ENCODE peak calls at places on chromosome 15, in four cellular contexts. One of them, this sample, is unnamed.

GRCh38 chr15:88604972-88605506 is 16.1 kb upstream of the AEN start:
- DNase-seq in colonic mucosa: no peak
- DNase-seq in tibial nerve: no peak
- DNase-seq in kidney: no peak
- DNase-seq in this sample: no peak

GRCh38 chr15:90465140-90465929 is 64.4 kb upstream of the CRTC3 start:
- DNase-seq in colonic mucosa: no peak
- DNase-seq in tibial nerve: no peak
- DNase-seq in kidney: no peak
- DNase-seq in this sample: no peak

GRCh38 chr15:62888628-62889027 is 153.9 kb upstream of the TPM1 start:
- DNase-seq in colonic mucosa: no peak
- DNase-seq in tibial nerve: no peak
- DNase-seq in kidney: no peak
- DNase-seq in this sample: no peak

GRCh38 chr15:60713096-60714084 is 234.4 kb upstream of the ICE2 start:
- DNase-seq in colonic mucosa: no peak
- DNase-seq in tibial nerve: no peak
- DNase-seq in kidney: no peak
- DNase-seq in this sample: no peak

GRCh38 chr15:63065262-63066234 is 23.0 kb downstream of the TPM1 start:
- DNase-seq in colonic mucosa: no peak
- DNase-seq in tibial nerve: no peak
- DNase-seq in kidney: no peak
- DNase-seq in this sample: no peak

GRCh38 chr15:32825219-32825618 is 107.4 kb downstream of the GREM1 start:
- DNase-seq in colonic mucosa: no peak
- DNase-seq in tibial nerve: no peak
- DNase-seq in kidney: no peak
- DNase-seq in this sample: no peak

GRCh38 chr15:96117275-96117674 is 213.2 kb upstream of the NR2F2 start:
- DNase-seq in colonic mucosa: no peak
- DNase-seq in tibial nerve: no peak
- DNase-seq in kidney: no peak
- DNase-seq in this sample: no peak

GRCh38 chr15:75347222-75348033 is 589 bp downstream of the NEIL1 start:
- DNase-seq in colonic mucosa: peak; percentile 85
- DNase-seq in tibial nerve: no peak
- DNase-seq in kidney: peak; percentile 88
- DNase-seq in this sample: peak; percentile 51

GRCh38 chr15:66865622-66866611 is 163.9 kb downstream of the SMAD6 start:
- DNase-seq in colonic mucosa: peak; percentile 20
- DNase-seq in tibial nerve: no peak
- DNase-seq in kidney: no peak
- DNase-seq in this sample: no peak

GRCh38 chr15:59792359-59792758 is 103.2 kb upstream of the BNIP2 start:
- DNase-seq in colonic mucosa: no peak
- DNase-seq in tibial nerve: no peak
- DNase-seq in kidney: no peak
- DNase-seq in this sample: peak; percentile 62

GRCh38 chr15:62931650-62932049 is 110.9 kb upstream of the TPM1 start:
- DNase-seq in colonic mucosa: no peak
- DNase-seq in tibial nerve: no peak
- DNase-seq in kidney: no peak
- DNase-seq in this sample: no peak

GRCh38 chr15:88648357-88649214 is 9.8 kb downstream of the ISG20 start:
- DNase-seq in colonic mucosa: peak; percentile 70
- DNase-seq in tibial nerve: no peak
- DNase-seq in kidney: peak; percentile 72
- DNase-seq in this sample: no peak

GRCh38 chr15:50813865-50814264 is 48.4 kb upstream of the SPPL2A start:
- DNase-seq in colonic mucosa: no peak
- DNase-seq in tibial nerve: no peak
- DNase-seq in kidney: no peak
- DNase-seq in this sample: no peak

GRCh38 chr15:100627789-100628395 is 25.5 kb downstream of the ASB7 start:
- DNase-seq in colonic mucosa: peak; percentile 69
- DNase-seq in tibial nerve: peak; percentile 46
- DNase-seq in kidney: no peak
- DNase-seq in this sample: peak; percentile 51

GRCh38 chr15:63085289-63085688 is 36.4 kb upstream of the LACTB start:
- DNase-seq in colonic mucosa: no peak
- DNase-seq in tibial nerve: no peak
- DNase-seq in kidney: no peak
- DNase-seq in this sample: no peak

GRCh38 chr15:77107068-77107467 is 36.2 kb upstream of the TSPAN3 start:
- DNase-seq in colonic mucosa: no peak
- DNase-seq in tibial nerve: no peak
- DNase-seq in kidney: no peak
- DNase-seq in this sample: no peak

GRCh38 chr15:68819451-68820204 is 1.1 kb downstream of the ANP32A start:
- DNase-seq in colonic mucosa: peak; percentile 55
- DNase-seq in tibial nerve: no peak
- DNase-seq in kidney: peak; percentile 81
- DNase-seq in this sample: peak; percentile 51

GRCh38 chr15:34011476-34011875 is 27.5 kb downstream of the AVEN start:
- DNase-seq in colonic mucosa: no peak
- DNase-seq in tibial nerve: no peak
- DNase-seq in kidney: no peak
- DNase-seq in this sample: no peak

GRCh38 chr15:57224664-57225063 is 151.6 kb upstream of the CGNL1 start:
- DNase-seq in colonic mucosa: no peak
- DNase-seq in tibial nerve: no peak
- DNase-seq in kidney: no peak
- DNase-seq in this sample: no peak

GRCh38 chr15:98917417-98917816 is 90.2 kb downstream of the PGPEP1L start:
- DNase-seq in colonic mucosa: no peak
- DNase-seq in tibial nerve: no peak
- DNase-seq in kidney: no peak
- DNase-seq in this sample: no peak

GRCh38 chr15:38275951-38276350 is 23.3 kb downstream of the SPRED1 start:
- DNase-seq in colonic mucosa: no peak
- DNase-seq in tibial nerve: no peak
- DNase-seq in kidney: no peak
- DNase-seq in this sample: no peak

GRCh38 chr15:60400957-60401356 is 3.2 kb upstream of the ANXA2 start:
- DNase-seq in colonic mucosa: no peak
- DNase-seq in tibial nerve: no peak
- DNase-seq in kidney: no peak
- DNase-seq in this sample: no peak

GRCh38 chr15:96893159-96893906 is 562.8 kb downstream of the NR2F2 start:
- DNase-seq in colonic mucosa: no peak
- DNase-seq in tibial nerve: no peak
- DNase-seq in kidney: no peak
- DNase-seq in this sample: no peak

GRCh38 chr15:71048913-71049675 is 66.2 kb upstream of the THSD4 start:
- DNase-seq in colonic mucosa: no peak
- DNase-seq in tibial nerve: no peak
- DNase-seq in kidney: no peak
- DNase-seq in this sample: no peak

GRCh38 chr15:67823371-67824156 is 1.7 kb upstream of the SKOR1 start:
- DNase-seq in colonic mucosa: no peak
- DNase-seq in tibial nerve: no peak
- DNase-seq in kidney: peak; percentile 53
- DNase-seq in this sample: no peak

GRCh38 chr15:73371812-73372211 is 3.1 kb upstream of the HCN4 start:
- DNase-seq in colonic mucosa: no peak
- DNase-seq in tibial nerve: no peak
- DNase-seq in kidney: no peak
- DNase-seq in this sample: no peak

GRCh38 chr15:35533130-35534110 is 12.5 kb downstream of the DPH6 start:
- DNase-seq in colonic mucosa: no peak
- DNase-seq in tibial nerve: no peak
- DNase-seq in kidney: no peak
- DNase-seq in this sample: no peak

GRCh38 chr15:97014001-97014400 is 683.5 kb downstream of the NR2F2 start:
- DNase-seq in colonic mucosa: no peak
- DNase-seq in tibial nerve: no peak
- DNase-seq in kidney: no peak
- DNase-seq in this sample: no peak

GRCh38 chr15:79844221-79844620 is 52.6 kb downstream of the MTHFS start:
- DNase-seq in colonic mucosa: no peak
- DNase-seq in tibial nerve: no peak
- DNase-seq in kidney: no peak
- DNase-seq in this sample: no peak

GRCh38 chr15:80093854-80094418 is 34.5 kb downstream of the ZFAND6 start:
- DNase-seq in colonic mucosa: peak; percentile 30
- DNase-seq in tibial nerve: no peak
- DNase-seq in kidney: no peak
- DNase-seq in this sample: no peak

GRCh38 chr15:47405768-47406167 is 311.5 kb upstream of the SEMA6D start:
- DNase-seq in colonic mucosa: no peak
- DNase-seq in tibial nerve: no peak
- DNase-seq in kidney: no peak
- DNase-seq in this sample: no peak

GRCh38 chr15:82646250-82647044 is 716 bp downstream of the CPEB1 start:
- DNase-seq in colonic mucosa: no peak
- DNase-seq in tibial nerve: no peak
- DNase-seq in kidney: peak; percentile 74
- DNase-seq in this sample: no peak

GRCh38 chr15:82936966-82937647 is 15.4 kb downstream of the HOMER2 start:
- DNase-seq in colonic mucosa: no peak
- DNase-seq in tibial nerve: no peak
- DNase-seq in kidney: no peak
- DNase-seq in this sample: no peak

GRCh38 chr15:101078669-101079323 is 159.6 kb downstream of the LRRK1 start:
- DNase-seq in colonic mucosa: no peak
- DNase-seq in tibial nerve: no peak
- DNase-seq in kidney: no peak
- DNase-seq in this sample: no peak

GRCh38 chr15:78949461-78949860 is 4.6 kb upstream of the CTSH start:
- DNase-seq in colonic mucosa: no peak
- DNase-seq in tibial nerve: no peak
- DNase-seq in kidney: no peak
- DNase-seq in this sample: no peak

GRCh38 chr15:64583983-64584382 is 123.6 kb downstream of the ZNF609 start:
- DNase-seq in colonic mucosa: no peak
- DNase-seq in tibial nerve: no peak
- DNase-seq in kidney: no peak
- DNase-seq in this sample: no peak

GRCh38 chr15:64581408-64581761 is 121.0 kb downstream of the ZNF609 start:
- DNase-seq in colonic mucosa: no peak
- DNase-seq in tibial nerve: no peak
- DNase-seq in kidney: no peak
- DNase-seq in this sample: no peak

GRCh38 chr15:64583519-64583918 is 123.1 kb downstream of the ZNF609 start:
- DNase-seq in colonic mucosa: no peak
- DNase-seq in tibial nerve: no peak
- DNase-seq in kidney: no peak
- DNase-seq in this sample: no peak

GRCh38 chr15:64580696-64581407 is 120.5 kb downstream of the ZNF609 start:
- DNase-seq in colonic mucosa: no peak
- DNase-seq in tibial nerve: no peak
- DNase-seq in kidney: no peak
- DNase-seq in this sample: no peak

GRCh38 chr15:64582202-64582601 is 121.8 kb downstream of the ZNF609 start:
- DNase-seq in colonic mucosa: no peak
- DNase-seq in tibial nerve: no peak
- DNase-seq in kidney: no peak
- DNase-seq in this sample: no peak
- H3K9me3 ChIP-seq in colonic mucosa: no peaks in the 10 kb centered on the region
- H3K9me3 ChIP-seq in tibial nerve: no peaks in the 10 kb centered on the region
- H3K9me3 ChIP-seq in kidney: no peaks in the 10 kb centered on the region
- H3K9me3 ChIP-seq in this sample: peaks cover 9% of the 10 kb centered on the region

GRCh38 chr15:40763801-40764765 is at the start of gene GCHFR:
- DNase-seq in colonic mucosa: peak; percentile 88
- DNase-seq in tibial nerve: peak; percentile 56
- DNase-seq in kidney: peak; percentile 94
- DNase-seq in this sample: peak; percentile 42

GRCh38 chr15:40764766-40765136 is 883 bp downstream of the GCHFR start:
- DNase-seq in colonic mucosa: no peak
- DNase-seq in tibial nerve: no peak
- DNase-seq in kidney: peak; percentile 42
- DNase-seq in this sample: no peak

GRCh38 chr15:40766194-40766830 is 2.4 kb downstream of the GCHFR start:
- DNase-seq in colonic mucosa: no peak
- DNase-seq in tibial nerve: no peak
- DNase-seq in kidney: no peak
- DNase-seq in this sample: no peak

GRCh38 chr15:40759961-40760360 is 3.9 kb upstream of the GCHFR start:
- DNase-seq in colonic mucosa: no peak
- DNase-seq in tibial nerve: no peak
- DNase-seq in kidney: peak; percentile 6
- DNase-seq in this sample: no peak

GRCh38 chr15:40762919-40763800 is 708 bp upstream of the GCHFR start:
- DNase-seq in colonic mucosa: peak; percentile 90
- DNase-seq in tibial nerve: peak; percentile 48
- DNase-seq in kidney: peak; percentile 89
- DNase-seq in this sample: peak; percentile 20
- H3K27ac ChIP-seq in colonic mucosa: peak overlapping the region; percentile 88
- H3K27ac ChIP-seq in tibial nerve: peak overlapping the region; percentile 84
- H3K27ac ChIP-seq in kidney: peak overlapping the region; percentile 56
- H3K27ac ChIP-seq in this sample: peak overlapping the region; percentile 60

GRCh38 chr15:46014532-46014931 is 379.7 kb downstream of the SQOR start:
- DNase-seq in colonic mucosa: no peak
- DNase-seq in tibial nerve: no peak
- DNase-seq in kidney: peak; percentile 38
- DNase-seq in this sample: no peak
- H3K9me3 ChIP-seq in colonic mucosa: no peaks in the 10 kb centered on the region
- H3K9me3 ChIP-seq in tibial nerve: no peaks in the 10 kb centered on the region
- H3K9me3 ChIP-seq in kidney: peaks cover 3% of the 10 kb centered on the region
- H3K9me3 ChIP-seq in this sample: peaks cover 6% of the 10 kb centered on the region

DNA sequence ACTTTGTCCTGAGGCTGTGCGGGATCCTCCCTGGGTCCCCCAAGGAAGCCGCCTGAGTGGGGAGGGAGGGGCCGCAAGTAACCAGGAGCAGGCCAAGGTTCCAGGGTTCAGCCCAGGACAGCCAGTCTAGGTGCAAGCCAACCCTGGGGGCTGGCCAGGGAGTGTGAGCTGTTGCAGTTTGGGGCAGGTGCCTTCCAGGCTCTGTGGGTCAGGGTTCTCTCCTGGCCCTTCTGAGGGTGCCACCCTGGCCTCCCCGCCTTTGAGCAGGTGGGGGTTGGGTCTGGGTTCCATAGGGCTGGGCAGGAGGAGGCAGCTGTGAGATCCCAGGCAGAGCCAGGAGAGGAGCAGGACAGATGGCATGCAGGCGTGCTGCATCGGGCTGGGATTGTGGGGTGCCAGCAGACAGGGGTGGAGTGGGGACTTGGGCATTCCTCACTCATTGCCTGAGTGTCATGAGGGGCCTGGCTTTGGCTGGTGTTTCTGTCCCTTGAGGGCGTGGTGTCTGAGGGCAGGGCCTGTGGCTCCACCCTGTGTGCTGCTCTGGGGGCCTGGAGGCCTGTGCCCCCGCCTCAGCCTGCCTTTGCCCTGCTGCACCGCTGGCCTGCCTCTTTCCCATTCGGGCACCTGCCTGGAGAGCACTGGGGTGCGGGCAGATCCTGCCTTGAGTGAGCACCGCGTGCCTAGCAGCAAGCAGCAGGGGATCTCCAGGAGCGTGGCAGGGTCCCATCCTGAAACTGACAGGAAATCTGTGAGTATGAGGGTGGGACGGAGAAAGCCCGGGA is 18.4 kb downstream of the KLF13 start:
- DNase-seq in colonic mucosa: peak; percentile 92
- DNase-seq in tibial nerve: no peak
- DNase-seq in kidney: peak; percentile 77
- DNase-seq in this sample: no peak
- H3K27ac ChIP-seq in colonic mucosa: peak overlapping the region; percentile 72
- H3K27ac ChIP-seq in tibial nerve: peak overlapping the region; percentile 84
- H3K27ac ChIP-seq in kidney: peak overlapping the region; percentile 80
- H3K27ac ChIP-seq in this sample: peak overlapping the region; percentile 86

This sample was measured in CD4-positive, alpha-beta T cell.